ENCODE peak calls at places on chromosomes 3 and 15, in seven cellular contexts. S is uterus, Z is pancreas, K is upper lobe of left lung, C is esophagus squamous epithelium, Y is cardiac muscle cell, U is colonic mucosa. D is an unnamed sample.

GRCh38 chr3:41198526-41198925 is 779 bp upstream of the CTNNB1 start:
- DNase-seq in S (peak; percentile 42), Z (peak; percentile 38), K (no peak), C (no peak), Y (peak; percentile 60), U (peak; percentile 48), D (peak; percentile 82)

GRCh38 chr3:14474363-14475081 is 65.6 kb downstream of the GRIP2 start:
- DNase-seq in S (no peak), Z (no peak), K (no peak), C (no peak), Y (no peak), U (no peak), D (no peak)

GRCh38 chr15:42289166-42289565 is 15.9 kb upstream of the TMEM87A start:
- DNase-seq in S (no peak), Z (no peak), K (no peak), C (no peak), Y (no peak), U (no peak), D (no peak)

GRCh38 chr3:42647821-42648459 is 5.6 kb upstream of the ZBTB47 start:
- DNase-seq in S (no peak), Z (no peak), K (no peak), C (no peak), Y (no peak), U (no peak), D (no peak)

GRCh38 chr15:84996055-84996454 is 14.4 kb downstream of the PDE8A start:
- DNase-seq in S (no peak), Z (no peak), K (no peak), C (no peak), Y (no peak), U (no peak), D (no peak)

GRCh38 chr3:13016083-13016725 is 57.0 kb downstream of the IQSEC1 start:
- DNase-seq in S (no peak), Z (no peak), K (no peak), C (no peak), Y (no peak), U (peak; percentile 62), D (peak; percentile 86)

GRCh38 chr15:40454904-40455391 is 14.2 kb downstream of the BAHD1 start:
- DNase-seq in S (no peak), Z (no peak), K (no peak), C (no peak), Y (no peak), U (no peak), D (no peak)

GRCh38 chr3:123122525-123123315 is 55.9 kb downstream of the PDIA5 start:
- DNase-seq in S (no peak), Z (no peak), K (no peak), C (no peak), Y (no peak), U (no peak), D (no peak)

GRCh38 chr3:79211588-79212359 is 556.0 kb downstream of the ROBO1 start:
- DNase-seq in S (no peak), Z (no peak), K (no peak), C (no peak), Y (no peak), U (no peak), D (peak; percentile 13)

GRCh38 chr3:125440970-125441369 is 65.8 kb upstream of the ZNF148 start:
- DNase-seq in S (no peak), Z (no peak), K (no peak), C (no peak), Y (no peak), U (no peak), D (no peak)

GRCh38 chr3:183094711-183095110 is 4.6 kb downstream of the MCCC1 start:
- DNase-seq in S (no peak), Z (peak; percentile 48), K (no peak), C (no peak), Y (no peak), U (no peak), D (no peak)

GRCh38 chr15:66931768-66932633 is 133.4 kb upstream of the SMAD3 start:
- DNase-seq in S (no peak), Z (peak; percentile 57), K (no peak), C (no peak), Y (peak; percentile 6), U (peak; percentile 78), D (no peak)

GRCh38 chr15:41465822-41466421 is 27.8 kb upstream of the ITPKA start:
- DNase-seq in S (no peak), Z (no peak), K (no peak), C (no peak), Y (peak; percentile 49), U (no peak), D (no peak)

GRCh38 chr3:115996420-115997108 is 373.3 kb downstream of the GAP43 start:
- DNase-seq in S (no peak), Z (no peak), K (no peak), C (no peak), Y (no peak), U (no peak), D (no peak)

GRCh38 chr3:65018801-65019200 is 331.0 kb upstream of the ADAMTS9 start:
- DNase-seq in S (no peak), Z (no peak), K (no peak), C (no peak), Y (no peak), U (no peak), D (no peak)

GRCh38 chr3:151501171-151501790 is 40.4 kb upstream of the IGSF10 start:
- DNase-seq in S (no peak), Z (no peak), K (no peak), C (no peak), Y (no peak), U (no peak), D (no peak)

GRCh38 chr3:114290911-114291901 is 2.6 kb upstream of the TIGIT start:
- DNase-seq in S (peak; percentile 33), Z (peak; percentile 48), K (peak; percentile 75), C (peak; percentile 21), Y (peak; percentile 69), U (peak; percentile 70), D (peak; percentile 86)

GRCh38 chr15:43518073-43518761 is 809 bp downstream of the MAP1A start:
- DNase-seq in S (no peak), Z (no peak), K (no peak), C (no peak), Y (peak; percentile 55), U (no peak), D (no peak)

GRCh38 chr3:23797490-23797889 is 8.3 kb upstream of the UBE2E1 start:
- DNase-seq in S (no peak), Z (no peak), K (no peak), C (no peak), Y (no peak), U (no peak), D (no peak)

GRCh38 chr3:11546657-11547302 is 96.9 kb downstream of the VGLL4 start:
- DNase-seq in S (no peak), Z (no peak), K (no peak), C (no peak), Y (no peak), U (no peak), D (no peak)

GRCh38 chr3:10530241-10530640 is 24.9 kb upstream of the ATP2B2 start:
- DNase-seq in S (no peak), Z (no peak), K (no peak), C (no peak), Y (no peak), U (no peak), D (no peak)

GRCh38 chr3:65412591-65412990 is 626.1 kb downstream of the MAGI1 start:
- DNase-seq in S (peak; percentile 39), Z (peak; percentile 15), K (no peak), C (no peak), Y (peak; percentile 70), U (peak; percentile 91), D (no peak)

GRCh38 chr15:66115568-66116206 is 137.9 kb downstream of the MEGF11 start:
- DNase-seq in S (no peak), Z (no peak), K (no peak), C (no peak), Y (no peak), U (peak; percentile 25), D (peak; percentile 70)

GRCh38 chr3:69370945-69371301 is 15.0 kb downstream of the FRMD4B start:
- DNase-seq in S (no peak), Z (no peak), K (no peak), C (no peak), Y (no peak), U (no peak), D (no peak)

GRCh38 chr3:69368129-69368741 is 17.7 kb downstream of the FRMD4B start:
- DNase-seq in S (no peak), Z (no peak), K (no peak), C (no peak), Y (no peak), U (no peak), D (no peak)

GRCh38 chr3:69364354-69364753 is 21.5 kb downstream of the FRMD4B start:
- DNase-seq in S (no peak), Z (no peak), K (no peak), C (no peak), Y (no peak), U (no peak), D (no peak)

GRCh38 chr3:69367586-69367985 is 18.3 kb downstream of the FRMD4B start:
- DNase-seq in S (no peak), Z (no peak), K (no peak), C (no peak), Y (no peak), U (no peak), D (no peak)

GRCh38 chr3:69370156-69370944 is 15.5 kb downstream of the FRMD4B start:
- DNase-seq in S (peak; percentile 44), Z (peak; percentile 68), K (peak; percentile 85), C (no peak), Y (no peak), U (peak; percentile 90), D (peak; percentile 80)
- H3K4me3 ChIP-seq in S (no peak overlapping the region), Z (no peak overlapping the region), K (peak overlapping the region; percentile 0), C (peak overlapping the region; percentile 35), Y (no peak overlapping the region), U (no peak overlapping the region), D (no peak overlapping the region)

GRCh38 chr3:197456271-197457091 is 99.3 kb downstream of the BDH1 start:
- DNase-seq in S (peak; percentile 81), Z (peak; percentile 78), K (peak; percentile 94), C (no peak), Y (peak; percentile 88), U (peak; percentile 83), D (peak; percentile 97)
- H3K27ac ChIP-seq in S (peak overlapping the region; percentile 64), Z (peak overlapping the region; percentile 60), K (peak overlapping the region; percentile 83), C (peak overlapping the region; percentile 71), Y (no peak overlapping the region), U (peak overlapping the region; percentile 67), D (peak overlapping the region; percentile 77)

GRCh38 chr3:171811913-171812321 is 1.6 kb upstream of the PLD1 start:
- DNase-seq in S (peak; percentile 73), Z (no peak), K (no peak), C (no peak), Y (no peak), U (no peak), D (no peak)
- H3K4me3 ChIP-seq in S (no peak overlapping the region), Z (no peak overlapping the region), K (no peak overlapping the region), C (no peak overlapping the region), Y (no peak overlapping the region), U (no peak overlapping the region), D (no peak overlapping the region)

GRCh38 chr3:148532774-148533173 is 164.9 kb upstream of the AGTR1 start:
- DNase-seq in S (no peak), Z (no peak), K (no peak), C (no peak), Y (no peak), U (no peak), D (no peak)

GRCh38 chr3:148532326-148532725 is 165.4 kb upstream of the AGTR1 start:
- DNase-seq in S (no peak), Z (no peak), K (no peak), C (no peak), Y (no peak), U (no peak), D (no peak)

GRCh38 chr3:148540266-148540665 is 157.4 kb upstream of the AGTR1 start:
- DNase-seq in S (no peak), Z (no peak), K (no peak), C (no peak), Y (no peak), U (no peak), D (no peak)

GRCh38 chr3:148534089-148534988 is 163.4 kb upstream of the AGTR1 start:
- DNase-seq in S (no peak), Z (no peak), K (no peak), C (no peak), Y (no peak), U (no peak), D (no peak)
- H3K27ac ChIP-seq in S (no peak overlapping the region), Z (no peak overlapping the region), K (no peak overlapping the region), C (no peak overlapping the region), Y (no peak overlapping the region), U (no peak overlapping the region), D (no peak overlapping the region)